ENCODE peak calls at places on chromosomes 5 and 9, in six cellular contexts. R, H, K, V, M and B are unnamed samples.

GRCh38 chr9:129165198-129165597 is 12.9 kb downstream of the IER5L start:
- DNase-seq in R (no peak), H (no peak), K (no peak), V (no peak), M (no peak), B (no peak)

GRCh38 chr5:121025671-121026070 is 561.6 kb downstream of the PRR16 start:
- DNase-seq in R (no peak), H (no peak), K (no peak), V (no peak), M (no peak), B (no peak)

GRCh38 chr5:149853019-149853648 is 91.5 kb downstream of the PDE6A start:
- DNase-seq in R (peak), H (no peak), K (peak), V (no peak), M (peak), B (peak)

GRCh38 chr5:169097374-169097831 is 203.5 kb downstream of the SLIT3 start:
- DNase-seq in R (no peak), H (no peak), K (no peak), V (no peak), M (no peak), B (peak)

GRCh38 chr5:127909821-127910220 is 173.7 kb upstream of the SLC12A2 start:
- DNase-seq in R (no peak), H (no peak), K (no peak), V (no peak), M (no peak), B (no peak)

GRCh38 chr5:33105521-33105941 is 335.2 kb upstream of the TARS1 start:
- DNase-seq in R (no peak), H (no peak), K (no peak), V (no peak), M (peak), B (no peak)

GRCh38 chr9:124312290-124313265 is 54.8 kb downstream of the NEK6 start:
- DNase-seq in R (no peak), H (no peak), K (peak), V (no peak), M (no peak), B (no peak)

GRCh38 chr5:21810737-21811316 is 1042.3 kb downstream of the CDH12 start:
- DNase-seq in R (no peak), H (no peak), K (peak), V (no peak), M (no peak), B (no peak)

GRCh38 chr9:14924821-14925220 is 14.6 kb upstream of the FREM1 start:
- DNase-seq in R (no peak), H (no peak), K (no peak), V (no peak), M (peak), B (no peak)

GRCh38 chr9:37337301-37337905 is 85.1 kb upstream of the GRHPR start:
- DNase-seq in R (no peak), H (no peak), K (no peak), V (no peak), M (no peak), B (no peak)

GRCh38 chr9:129669141-129669718 is 3.8 kb downstream of the PRRX2 start:
- DNase-seq in R (no peak), H (no peak), K (no peak), V (no peak), M (no peak), B (no peak)

GRCh38 chr5:6358434-6358820 is 19.9 kb downstream of the MED10 start:
- DNase-seq in R (peak), H (no peak), K (no peak), V (no peak), M (no peak), B (peak)

GRCh38 chr9:137112564-137113384 is 1.8 kb downstream of the DPP7 start:
- DNase-seq in R (no peak), H (no peak), K (no peak), V (no peak), M (no peak), B (peak)

GRCh38 chr5:56003179-56003578 is 8.4 kb upstream of the IL6ST start:
- DNase-seq in R (no peak), H (no peak), K (no peak), V (no peak), M (peak), B (no peak)

GRCh38 chr5:150918613-150919012 is 13.8 kb upstream of the ZNF300 start:
- DNase-seq in R (no peak), H (no peak), K (no peak), V (no peak), M (peak), B (no peak)